ENCODE peak calls at places on chromosomes 12 and 14, in six cellular contexts. One of them, this sample, is unnamed.

GRCh38 chr14:105468621-105469241 is 5.9 kb upstream of the CRIP2 start:
- DNase-seq in Caki2: no peak
- DNase-seq in HTR-8/SVneo: no peak
- DNase-seq in tibial artery: peak
- DNase-seq in Karpas-422: no peak
- DNase-seq in NCI-H748 treated with DMSO at 0.1 percent for 48 hours: no peak
- DNase-seq in this sample: no peak

GRCh38 chr12:60123443-60124000 is 527.7 kb downstream of the SLC16A7 start:
- DNase-seq in tibial artery: no peak
- DNase-seq in NCI-H748 treated with DMSO at 0.1 percent for 48 hours: no peak
- DNase-seq in Karpas-422: no peak
- DNase-seq in Caki2: no peak
- DNase-seq in HTR-8/SVneo: no peak
- DNase-seq in this sample: no peak

GRCh38 chr14:50714452-50715073 is 46.5 kb upstream of the SAV1 start:
- DNase-seq in tibial artery: no peak
- DNase-seq in HTR-8/SVneo: peak
- DNase-seq in Caki2: peak
- DNase-seq in Karpas-422: peak
- DNase-seq in NCI-H748 treated with DMSO at 0.1 percent for 48 hours: peak
- DNase-seq in this sample: peak

GRCh38 chr12:121278450-121279375 is 17.8 kb downstream of the CAMKK2 start:
- DNase-seq in Karpas-422: no peak
- DNase-seq in tibial artery: no peak
- DNase-seq in HTR-8/SVneo: no peak
- DNase-seq in NCI-H748 treated with DMSO at 0.1 percent for 48 hours: no peak
- DNase-seq in Caki2: no peak
- DNase-seq in this sample: no peak

GRCh38 chr14:74299061-74299545 is 3.6 kb downstream of the ABCD4 start:
- DNase-seq in HTR-8/SVneo: no peak
- DNase-seq in Caki2: peak
- DNase-seq in tibial artery: no peak
- DNase-seq in NCI-H748 treated with DMSO at 0.1 percent for 48 hours: no peak
- DNase-seq in Karpas-422: no peak
- DNase-seq in this sample: peak

GRCh38 chr12:104802198-104802597 is 155.9 kb downstream of the SLC41A2 start:
- DNase-seq in Karpas-422: no peak
- DNase-seq in tibial artery: no peak
- DNase-seq in Caki2: no peak
- DNase-seq in NCI-H748 treated with DMSO at 0.1 percent for 48 hours: no peak
- DNase-seq in HTR-8/SVneo: no peak
- DNase-seq in this sample: peak

GRCh38 chr14:92680781-92681650 is 67.4 kb downstream of the LGMN start:
- DNase-seq in NCI-H748 treated with DMSO at 0.1 percent for 48 hours: peak
- DNase-seq in HTR-8/SVneo: peak
- DNase-seq in Caki2: peak
- DNase-seq in tibial artery: peak
- DNase-seq in Karpas-422: peak
- DNase-seq in this sample: peak

GRCh38 chr14:68794856-68795601 is 2.2 kb upstream of the ZFP36L1 start:
- DNase-seq in Karpas-422: peak
- DNase-seq in Caki2: no peak
- DNase-seq in tibial artery: peak
- DNase-seq in HTR-8/SVneo: no peak
- DNase-seq in NCI-H748 treated with DMSO at 0.1 percent for 48 hours: no peak
- DNase-seq in this sample: peak

GRCh38 chr12:117441751-117442150 is 80.3 kb upstream of the NOS1 start:
- DNase-seq in tibial artery: no peak
- DNase-seq in NCI-H748 treated with DMSO at 0.1 percent for 48 hours: no peak
- DNase-seq in HTR-8/SVneo: no peak
- DNase-seq in Caki2: no peak
- DNase-seq in Karpas-422: peak
- DNase-seq in this sample: no peak

GRCh38 chr14:73965206-73965605 is 15.1 kb downstream of the COQ6 start:
- DNase-seq in NCI-H748 treated with DMSO at 0.1 percent for 48 hours: no peak
- DNase-seq in HTR-8/SVneo: no peak
- DNase-seq in Karpas-422: no peak
- DNase-seq in Caki2: no peak
- DNase-seq in tibial artery: no peak
- DNase-seq in this sample: no peak

This sample was measured in SW480.